ENCODE peak calls at places on chromosomes 1 and 21, in six cellular contexts. E is mammary epithelial cell, P is mesendoderm, V is GM23338, M is neural progenitor cell, T is IMR-90. I is an unnamed sample. For H3K4me1, the result is how much of the 10 kb centered on the place peaks cover.

GRCh38 chr1:36285450-36286101 is 20.6 kb upstream of the SH3D21 start:
- DNase-seq in E (peak), P (peak), M (peak), V (peak), T (peak), I (peak)

GRCh38 chr1:247440001-247440620 is 17.8 kb downstream of the OR2B11 start:
- DNase-seq in V (no peak), E (no peak), M (no peak), T (no peak), P (no peak), I (no peak)

GRCh38 chr1:1371741-1372711 is 3.0 kb downstream of the AURKAIP1 start:
- DNase-seq in P (peak), T (peak), V (peak), M (peak), E (no peak), I (no peak)

GRCh38 chr1:53392460-53392859 is 64.6 kb upstream of the LRP8 start:
- DNase-seq in M (no peak), V (peak), T (no peak), E (no peak), P (no peak), I (no peak)

GRCh38 chr1:19435181-19435580 is 50.2 kb downstream of the CAPZB start:
- DNase-seq in T (peak), E (no peak), P (no peak), M (no peak), V (no peak), I (peak)

GRCh38 chr21:16243396-16243795 is 513.6 kb downstream of the USP25 start:
- DNase-seq in V (no peak), E (no peak), M (no peak), T (no peak), P (no peak), I (no peak)

GRCh38 chr1:46202975-46203737 is at the start of gene LURAP1:
- DNase-seq in M (peak), T (peak), V (peak), E (peak), P (peak), I (peak)

GRCh38 chr1:29808141-29808995 is 572.0 kb downstream of the PTPRU start:
- DNase-seq in T (no peak), M (no peak), P (no peak), V (no peak), E (no peak), I (no peak)

GRCh38 chr21:43864313-43864805 is 664 bp upstream of the AGPAT3 start:
- DNase-seq in E (peak), P (peak), M (peak), T (peak), V (peak), I (no peak)

GRCh38 chr1:171140466-171140865 is 44.6 kb upstream of the FMO2 start:
- DNase-seq in M (no peak), P (no peak), T (no peak), E (no peak), V (no peak), I (no peak)

GRCh38 chr1:3013371-3014038 is 7.8 kb upstream of the ACTRT2 start:
- DNase-seq in T (no peak), E (no peak), V (no peak), P (no peak), M (no peak), I (no peak)

GRCh38 chr1:50271968-50272578 is 151.2 kb downstream of the DMRTA2 start:
- DNase-seq in T (no peak), M (peak), P (peak), V (peak), E (peak), I (no peak)

GRCh38 chr21:46253610-46254124 is 25.1 kb upstream of the LSS start:
- DNase-seq in E (no peak), T (peak), V (peak), M (no peak), P (peak), I (no peak)

GRCh38 chr1:145707183-145707867 is at the start of gene PDZK1:
- DNase-seq in T (no peak), V (no peak), M (peak), P (peak), E (no peak), I (no peak)

GRCh38 chr1:11602424-11602823 is 51.8 kb downstream of the FBXO2 start:
- DNase-seq in E (no peak), P (no peak), T (no peak), M (peak), V (no peak), I (no peak)

GRCh38 chr1:110021285-110021684 is 13.1 kb upstream of the STRIP1 start:
- DNase-seq in V (no peak), T (no peak), P (no peak), E (no peak), M (no peak), I (no peak)

GRCh38 chr1:66261370-66261769 is 272.6 kb upstream of the SGIP1 start:
- DNase-seq in V (no peak), M (no peak), P (no peak), T (no peak), E (peak), I (no peak)

GRCh38 chr1:156641761-156642264 is at the start of gene BCAN:
- DNase-seq in E (no peak), V (peak), T (peak), P (peak), M (peak), I (no peak)

GRCh38 chr1:56583957-56584468 is 4.7 kb upstream of the PLPP3 start:
- DNase-seq in E (no peak), P (no peak), M (no peak), V (no peak), T (no peak), I (no peak)

GRCh38 chr1:81478217-81478616 is 322.5 kb upstream of the ADGRL2 start:
- DNase-seq in M (no peak), T (no peak), E (no peak), V (no peak), P (peak), I (no peak)

DNA sequence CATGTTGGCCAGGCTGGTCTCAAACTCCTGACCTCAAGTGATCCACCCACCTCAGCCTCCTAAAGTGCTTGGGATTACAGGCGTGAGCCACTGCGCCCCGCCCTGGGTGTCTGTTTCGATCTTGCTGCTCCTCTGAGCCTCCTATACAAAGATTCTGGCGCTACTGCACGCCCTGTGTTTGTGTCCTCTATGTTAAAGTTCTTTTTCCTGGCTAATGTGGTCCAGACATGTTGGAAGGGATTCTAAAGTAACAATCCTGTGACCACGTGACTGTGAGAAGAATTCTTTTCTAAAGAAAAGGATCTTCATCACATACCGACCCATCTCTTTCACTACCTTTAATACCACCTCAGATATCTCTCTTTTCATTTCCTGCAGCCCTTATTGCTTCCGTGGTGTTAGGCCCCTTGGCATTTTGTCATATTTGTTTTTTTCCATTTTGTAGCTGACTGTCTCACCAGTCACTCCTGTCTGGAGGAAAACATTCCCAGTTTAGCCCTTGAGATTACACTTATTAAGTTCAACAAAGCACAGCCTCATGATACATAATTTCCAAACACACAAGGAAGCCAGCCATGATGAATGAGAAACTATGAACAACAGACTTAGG is 27.2 kb upstream of the ENO1 start:
- DNase-seq in M (no peak), V (no peak), P (no peak), T (no peak), E (peak), I (peak)
- H3K4me2 ChIP-seq in M (no peak), V (no peak), P (no peak), T (no peak), E (peak), I (no peak)

GRCh38 chr1:64950284-64950809 is 16.0 kb downstream of the JAK1 start:
- DNase-seq in P (no peak), T (no peak), V (no peak), M (no peak), E (no peak), I (no peak)

GRCh38 chr1:64955093-64956066 is 11.0 kb downstream of the JAK1 start:
- DNase-seq in P (no peak), V (peak), M (no peak), T (no peak), E (no peak), I (no peak)

GRCh38 chr1:64956241-64956640 is 10.1 kb downstream of the JAK1 start:
- DNase-seq in E (no peak), P (peak), M (no peak), T (no peak), V (no peak), I (peak)

GRCh38 chr1:64952055-64952699 is 14.2 kb downstream of the JAK1 start:
- DNase-seq in M (no peak), V (no peak), P (no peak), E (no peak), T (no peak), I (no peak)

DNA sequence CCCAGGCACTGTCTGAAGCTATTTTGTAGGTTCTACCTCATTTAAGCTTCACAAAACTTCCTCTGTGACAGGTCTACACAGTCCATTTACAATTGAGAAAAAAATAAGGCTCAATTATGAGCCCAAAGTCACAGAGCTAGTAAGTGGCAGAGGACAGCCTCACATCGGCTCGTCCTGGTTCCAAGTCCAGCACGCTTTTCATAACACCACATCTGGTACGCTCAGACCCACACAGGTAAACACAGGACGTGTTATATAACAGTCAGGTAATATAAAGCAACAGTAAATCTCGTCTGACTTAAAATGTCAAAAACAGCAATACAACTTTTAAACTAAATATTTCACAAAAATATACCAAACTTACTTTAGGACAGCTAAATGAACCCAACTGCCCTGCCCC is 13.1 kb downstream of the JAK1 start:
- DNase-seq in E (no peak), M (no peak), T (no peak), P (no peak), V (no peak), I (no peak)
- H3K4me1 ChIP-seq in E (under half), M (under half), T (under half), P (under half), V (under half), I (under half)

GRCh38 chr1:76256289-76257223 is 182.0 kb downstream of the ST6GALNAC3 start:
- DNase-seq in P (no peak), M (no peak), V (no peak), E (no peak), T (no peak), I (no peak)

GRCh38 chr1:76250317-76250716 is 175.8 kb downstream of the ST6GALNAC3 start:
- DNase-seq in V (no peak), M (peak), T (no peak), E (no peak), P (peak), I (no peak)

GRCh38 chr1:76257823-76258222 is 183.3 kb downstream of the ST6GALNAC3 start:
- DNase-seq in T (no peak), P (no peak), E (no peak), V (no peak), M (no peak), I (no peak)

GRCh38 chr1:76260279-76260678 is 185.7 kb downstream of the ST6GALNAC3 start:
- DNase-seq in M (no peak), V (no peak), T (no peak), E (no peak), P (no peak), I (no peak)

DNA sequence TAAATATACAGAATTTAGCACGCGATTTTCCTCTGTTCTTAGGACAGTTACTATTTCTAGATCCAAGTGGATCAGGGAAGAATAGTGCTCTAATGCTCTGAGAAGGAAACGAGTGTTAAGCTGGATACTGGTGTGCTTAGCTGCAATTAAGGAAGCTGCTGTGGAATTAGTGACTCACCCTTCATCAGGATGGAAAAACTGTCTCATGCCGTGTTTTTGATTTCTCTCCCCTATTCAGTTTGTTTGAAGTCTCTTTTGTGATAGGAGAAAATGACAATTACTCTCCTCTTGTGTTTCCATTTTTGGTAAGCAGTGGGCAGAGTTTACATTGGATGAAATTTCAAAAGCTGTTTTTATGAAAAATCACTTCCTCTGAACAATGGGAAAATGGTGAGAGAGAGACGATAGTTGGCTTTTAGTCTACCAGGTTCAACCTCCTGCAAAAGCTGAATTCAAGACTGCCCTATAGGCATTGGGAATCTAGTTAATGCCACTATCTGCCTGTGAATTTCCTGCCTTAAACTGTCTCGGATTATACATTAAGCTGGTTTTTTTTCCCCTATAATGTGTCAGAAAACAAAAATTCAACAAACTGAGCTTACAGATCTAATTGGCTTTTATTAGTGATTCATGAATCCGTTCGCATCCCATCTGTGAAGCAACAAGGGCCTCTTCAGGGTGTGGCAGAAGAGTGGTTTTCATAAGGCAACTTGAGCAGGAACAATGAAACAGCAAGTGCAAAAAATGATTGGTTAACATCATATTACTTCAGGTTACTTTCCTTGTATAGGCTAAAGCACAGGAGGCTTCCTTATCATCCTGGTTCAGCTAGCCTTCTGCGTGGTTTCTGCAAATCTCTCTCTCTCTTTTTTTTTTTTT is 179.9 kb downstream of the ST6GALNAC3 start:
- DNase-seq in M (no peak), V (no peak), T (no peak), E (no peak), P (peak), I (peak)
- H3K4me2 ChIP-seq in M (no peak), V (no peak), T (no peak), E (no peak), P (no peak), I (peak)

GRCh38 chr21:15204887-15205286 is 140.1 kb upstream of the NRIP1 start:
- DNase-seq in V (no peak), P (no peak), E (no peak), M (no peak), T (no peak), I (no peak)
- H3K4me1 ChIP-seq in V (under half), P (under half), E (under half), M (under half), T (under half), I (under half)

GRCh38 chr1:16134906-16135305 is 21.0 kb downstream of the EPHA2 start:
- DNase-seq in T (no peak), P (no peak), V (no peak), M (no peak), E (no peak), I (no peak)
- H3K4me2 ChIP-seq in T (no peak), P (no peak), V (no peak), M (no peak), E (no peak), I (no peak)

GRCh38 chr1:162703708-162704107 is 71.4 kb downstream of the DDR2 start:
- DNase-seq in T (no peak), E (no peak), P (no peak), M (no peak), V (no peak), I (no peak)

GRCh38 chr1:162709132-162709860 is 77.0 kb downstream of the DDR2 start:
- DNase-seq in E (no peak), T (no peak), P (peak), V (no peak), M (no peak), I (no peak)

GRCh38 chr1:162704673-162705424 is 72.6 kb downstream of the DDR2 start:
- DNase-seq in M (no peak), E (no peak), T (no peak), P (peak), V (no peak), I (no peak)

GRCh38 chr1:162708286-162708685 is 76.0 kb downstream of the DDR2 start:
- DNase-seq in P (no peak), T (no peak), E (no peak), M (no peak), V (no peak), I (no peak)

DNA sequence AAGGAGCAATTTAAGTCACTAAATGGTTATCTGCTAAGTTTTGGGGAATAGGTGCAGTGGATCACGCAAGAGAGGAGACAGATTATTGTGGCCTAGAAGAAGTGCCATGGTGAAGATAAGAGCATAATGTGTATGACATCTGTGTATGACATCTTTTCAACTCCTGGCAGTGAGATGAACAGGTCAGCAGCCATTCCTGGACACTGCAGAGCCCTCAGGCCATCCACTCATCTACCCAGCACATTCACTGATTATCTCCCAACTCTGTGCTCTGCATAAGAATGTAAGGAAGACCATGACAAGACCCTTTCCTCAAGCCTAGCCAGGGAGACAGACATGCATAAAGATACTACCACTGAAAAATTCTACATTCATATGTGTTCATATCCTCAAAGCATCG is 73.7 kb downstream of the DDR2 start:
- DNase-seq in T (no peak), V (no peak), E (no peak), M (no peak), P (no peak), I (no peak)
- H3K4me1 ChIP-seq in T (under half), V (under half), E (under half), M (under half), P (under half), I (under half)

GRCh38 chr21:35506352-35506751 is 457.2 kb upstream of the RUNX1 start:
- DNase-seq in V (peak), E (no peak), T (no peak), P (no peak), M (no peak), I (peak)
- H3K4me2 ChIP-seq in V (peak), E (no peak), T (no peak), P (no peak), M (no peak), I (no peak)

DNA sequence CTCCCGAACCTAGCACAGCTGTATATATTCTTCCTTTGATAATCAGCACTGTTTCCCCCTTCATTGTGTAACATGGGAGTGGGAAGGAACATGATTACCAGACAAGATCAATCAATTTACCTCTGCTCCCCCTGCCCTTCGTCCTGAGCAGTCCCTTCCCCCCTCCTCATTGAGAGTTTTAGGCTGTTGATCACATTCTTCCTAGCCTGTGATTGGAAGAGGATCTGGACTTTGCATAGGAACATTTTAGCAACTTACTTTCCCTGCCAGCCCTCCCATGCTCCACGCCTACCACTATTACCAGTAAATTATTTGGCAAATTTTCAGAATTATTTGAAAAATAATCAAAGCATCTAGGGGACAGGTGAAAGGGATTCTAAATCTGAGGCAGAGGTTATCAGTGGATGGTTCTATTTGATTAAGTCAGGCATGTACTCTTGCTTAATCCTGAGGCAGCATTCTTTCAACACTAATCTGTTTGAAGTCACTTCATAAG is 62.7 kb upstream of the ABCD3 start:
- DNase-seq in T (no peak), M (no peak), V (no peak), P (no peak), E (no peak), I (no peak)
- H3K4me1 ChIP-seq in T (under half), M (under half), V (under half), P (under half), E (under half), I (under half)

DNA sequence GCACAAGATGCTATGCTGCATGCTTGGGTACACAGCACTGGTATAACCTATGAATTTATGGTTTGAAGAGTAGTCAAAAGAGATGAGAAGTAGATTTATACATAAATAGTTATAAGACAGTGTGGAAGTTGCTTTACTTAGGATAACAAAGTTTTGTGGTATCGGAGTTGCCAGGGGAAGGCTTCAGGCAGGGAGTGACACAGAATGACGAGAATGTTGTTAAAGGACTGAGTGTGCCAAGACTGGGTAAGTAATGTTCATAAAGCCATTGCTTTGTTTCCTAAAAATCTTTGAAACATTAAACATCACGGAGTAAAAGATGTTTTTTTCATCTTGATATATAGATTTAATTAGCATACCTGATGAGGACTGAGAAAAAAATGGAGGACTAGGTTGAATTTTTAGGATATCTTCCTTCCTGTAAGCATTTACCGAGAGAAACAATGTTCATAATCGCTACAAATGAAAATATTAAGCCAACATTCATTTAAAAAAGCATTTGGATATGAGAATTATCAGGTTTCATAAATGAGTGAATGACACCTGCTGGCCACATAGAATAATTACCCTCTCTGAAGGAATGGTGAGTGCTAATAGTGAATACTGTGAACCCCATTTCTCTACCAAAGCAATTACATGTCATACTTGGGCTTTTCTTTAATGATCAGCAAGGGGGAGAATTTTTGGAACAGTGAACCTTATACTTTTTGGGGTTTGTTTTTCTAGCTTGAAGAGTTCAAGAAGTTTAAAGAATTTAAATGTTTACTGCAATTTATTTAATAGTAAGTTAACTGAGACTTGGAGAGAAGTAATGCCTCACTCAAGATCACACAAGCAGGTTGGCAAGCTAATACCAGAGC is 28.4 kb downstream of the EXTL2 start:
- DNase-seq in P (peak), T (peak), E (peak), M (peak), V (peak), I (peak)
- H3K4me2 ChIP-seq in P (no peak), T (no peak), E (peak), M (no peak), V (no peak), I (peak)

I was measured in astrocyte.